ENCODE peak calls at places on chromosomes 2 and 18, in six cellular contexts. One of them, this sample, is unnamed.
A peak's percentile ranks its signal among the peaks of the same experiment; 100 is the strongest.

GRCh38 chr18:1774261-1774660 is 797.0 kb downstream of the METTL4 start:
- DNase-seq in cardiac muscle cell: no peak
- DNase-seq in WERI-Rb-1: no peak
- DNase-seq in dorsolateral prefrontal cortex: no peak
- DNase-seq in CD8-positive, alpha-beta T cell: no peak
- DNase-seq in HL-60: no peak
- DNase-seq in this sample: no peak

GRCh38 chr18:49846718-49847470 is 33.6 kb upstream of the ACAA2 start:
- DNase-seq in cardiac muscle cell: no peak
- DNase-seq in WERI-Rb-1: no peak
- DNase-seq in dorsolateral prefrontal cortex: no peak
- DNase-seq in CD8-positive, alpha-beta T cell: no peak
- DNase-seq in HL-60: no peak
- DNase-seq in this sample: no peak

GRCh38 chr2:112674229-112674628 is 28.5 kb downstream of the SLC20A1 start:
- DNase-seq in cardiac muscle cell: no peak
- DNase-seq in WERI-Rb-1: no peak
- DNase-seq in dorsolateral prefrontal cortex: no peak
- DNase-seq in CD8-positive, alpha-beta T cell: no peak
- DNase-seq in HL-60: peak; percentile 93
- DNase-seq in this sample: peak; percentile 26

GRCh38 chr2:103448416-103448815 is 686.6 kb downstream of the TMEM182 start:
- DNase-seq in cardiac muscle cell: peak; percentile 8
- DNase-seq in WERI-Rb-1: no peak
- DNase-seq in dorsolateral prefrontal cortex: no peak
- DNase-seq in CD8-positive, alpha-beta T cell: no peak
- DNase-seq in HL-60: no peak
- DNase-seq in this sample: no peak

GRCh38 chr2:204505488-204505887 is 39.8 kb upstream of the PARD3B start:
- DNase-seq in cardiac muscle cell: no peak
- DNase-seq in WERI-Rb-1: no peak
- DNase-seq in dorsolateral prefrontal cortex: no peak
- DNase-seq in CD8-positive, alpha-beta T cell: no peak
- DNase-seq in HL-60: no peak
- DNase-seq in this sample: no peak

GRCh38 chr18:31943895-31944816 is 1.2 kb upstream of the TRAPPC8 start:
- DNase-seq in cardiac muscle cell: no peak
- DNase-seq in WERI-Rb-1: no peak
- DNase-seq in dorsolateral prefrontal cortex: no peak
- DNase-seq in CD8-positive, alpha-beta T cell: no peak
- DNase-seq in HL-60: no peak
- DNase-seq in this sample: no peak

GRCh38 chr2:35301349-35301748 is 1054.2 kb upstream of the CRIM1 start:
- DNase-seq in cardiac muscle cell: no peak
- DNase-seq in WERI-Rb-1: no peak
- DNase-seq in dorsolateral prefrontal cortex: no peak
- DNase-seq in CD8-positive, alpha-beta T cell: no peak
- DNase-seq in HL-60: no peak
- DNase-seq in this sample: no peak

GRCh38 chr18:48824231-48824970 is 126.4 kb downstream of the SMAD7 start:
- DNase-seq in cardiac muscle cell: no peak
- DNase-seq in WERI-Rb-1: peak; percentile 2
- DNase-seq in dorsolateral prefrontal cortex: no peak
- DNase-seq in CD8-positive, alpha-beta T cell: no peak
- DNase-seq in HL-60: no peak
- DNase-seq in this sample: no peak

GRCh38 chr2:238499731-238500570 is 73.2 kb downstream of the ASB1 start:
- DNase-seq in cardiac muscle cell: no peak
- DNase-seq in WERI-Rb-1: no peak
- DNase-seq in dorsolateral prefrontal cortex: no peak
- DNase-seq in CD8-positive, alpha-beta T cell: no peak
- DNase-seq in HL-60: no peak
- DNase-seq in this sample: no peak

GRCh38 chr18:33097126-33097525 is 324.3 kb upstream of the KLHL14 start:
- DNase-seq in cardiac muscle cell: no peak
- DNase-seq in WERI-Rb-1: no peak
- DNase-seq in dorsolateral prefrontal cortex: no peak
- DNase-seq in CD8-positive, alpha-beta T cell: no peak
- DNase-seq in HL-60: no peak
- DNase-seq in this sample: no peak

GRCh38 chr2:218849721-218850120 is 9.9 kb upstream of the WNT6 start:
- DNase-seq in cardiac muscle cell: no peak
- DNase-seq in WERI-Rb-1: peak; percentile 1
- DNase-seq in dorsolateral prefrontal cortex: no peak
- DNase-seq in CD8-positive, alpha-beta T cell: no peak
- DNase-seq in HL-60: no peak
- DNase-seq in this sample: no peak

GRCh38 chr2:176562359-176563043 is 293.3 kb downstream of the MTX2 start:
- DNase-seq in cardiac muscle cell: no peak
- DNase-seq in WERI-Rb-1: no peak
- DNase-seq in dorsolateral prefrontal cortex: no peak
- DNase-seq in CD8-positive, alpha-beta T cell: no peak
- DNase-seq in HL-60: no peak
- DNase-seq in this sample: no peak

GRCh38 chr18:36427369-36427768 is 129.9 kb downstream of the FHOD3 start:
- DNase-seq in cardiac muscle cell: no peak
- DNase-seq in WERI-Rb-1: no peak
- DNase-seq in dorsolateral prefrontal cortex: no peak
- DNase-seq in CD8-positive, alpha-beta T cell: no peak
- DNase-seq in HL-60: no peak
- DNase-seq in this sample: no peak

GRCh38 chr18:55786651-55787272 is 198.8 kb upstream of the TCF4 start:
- DNase-seq in cardiac muscle cell: no peak
- DNase-seq in WERI-Rb-1: no peak
- DNase-seq in dorsolateral prefrontal cortex: no peak
- DNase-seq in CD8-positive, alpha-beta T cell: no peak
- DNase-seq in HL-60: no peak
- DNase-seq in this sample: no peak

GRCh38 chr18:46273861-46274260 is 169.7 kb downstream of the HAUS1 start:
- DNase-seq in cardiac muscle cell: no peak
- DNase-seq in WERI-Rb-1: no peak
- DNase-seq in dorsolateral prefrontal cortex: no peak
- DNase-seq in CD8-positive, alpha-beta T cell: no peak
- DNase-seq in HL-60: no peak
- DNase-seq in this sample: no peak

GRCh38 chr2:85767803-85768665 is 14.2 kb downstream of the ATOH8 start:
- DNase-seq in cardiac muscle cell: no peak
- DNase-seq in WERI-Rb-1: no peak
- DNase-seq in dorsolateral prefrontal cortex: no peak
- DNase-seq in CD8-positive, alpha-beta T cell: no peak
- DNase-seq in HL-60: no peak
- DNase-seq in this sample: no peak

GRCh38 chr2:85768713-85769112 is 14.9 kb downstream of the ATOH8 start:
- DNase-seq in cardiac muscle cell: peak; percentile 75
- DNase-seq in WERI-Rb-1: no peak
- DNase-seq in dorsolateral prefrontal cortex: no peak
- DNase-seq in CD8-positive, alpha-beta T cell: no peak
- DNase-seq in HL-60: no peak
- DNase-seq in this sample: no peak

GRCh38 chr2:85765081-85765731 is 11.4 kb downstream of the ATOH8 start:
- DNase-seq in cardiac muscle cell: peak; percentile 67
- DNase-seq in WERI-Rb-1: no peak
- DNase-seq in dorsolateral prefrontal cortex: no peak
- DNase-seq in CD8-positive, alpha-beta T cell: no peak
- DNase-seq in HL-60: no peak
- DNase-seq in this sample: no peak

GRCh38 chr2:85763831-85764230 is 10.0 kb downstream of the ATOH8 start:
- DNase-seq in cardiac muscle cell: no peak
- DNase-seq in WERI-Rb-1: no peak
- DNase-seq in dorsolateral prefrontal cortex: no peak
- DNase-seq in CD8-positive, alpha-beta T cell: no peak
- DNase-seq in HL-60: no peak
- DNase-seq in this sample: no peak

GRCh38 chr2:85766214-85766613 is 12.4 kb downstream of the ATOH8 start:
- DNase-seq in cardiac muscle cell: no peak
- DNase-seq in WERI-Rb-1: no peak
- DNase-seq in dorsolateral prefrontal cortex: no peak
- DNase-seq in CD8-positive, alpha-beta T cell: no peak
- DNase-seq in HL-60: no peak
- DNase-seq in this sample: no peak
- H3K27ac ChIP-seq in cardiac muscle cell: peak overlapping the region; percentile 70
- H3K27ac ChIP-seq in WERI-Rb-1: no peak overlapping the region
- H3K27ac ChIP-seq in dorsolateral prefrontal cortex: no peak overlapping the region
- H3K27ac ChIP-seq in CD8-positive, alpha-beta T cell: no peak overlapping the region
- H3K27ac ChIP-seq in HL-60: no peak overlapping the region
- H3K27ac ChIP-seq in this sample: no peak overlapping the region

DNA sequence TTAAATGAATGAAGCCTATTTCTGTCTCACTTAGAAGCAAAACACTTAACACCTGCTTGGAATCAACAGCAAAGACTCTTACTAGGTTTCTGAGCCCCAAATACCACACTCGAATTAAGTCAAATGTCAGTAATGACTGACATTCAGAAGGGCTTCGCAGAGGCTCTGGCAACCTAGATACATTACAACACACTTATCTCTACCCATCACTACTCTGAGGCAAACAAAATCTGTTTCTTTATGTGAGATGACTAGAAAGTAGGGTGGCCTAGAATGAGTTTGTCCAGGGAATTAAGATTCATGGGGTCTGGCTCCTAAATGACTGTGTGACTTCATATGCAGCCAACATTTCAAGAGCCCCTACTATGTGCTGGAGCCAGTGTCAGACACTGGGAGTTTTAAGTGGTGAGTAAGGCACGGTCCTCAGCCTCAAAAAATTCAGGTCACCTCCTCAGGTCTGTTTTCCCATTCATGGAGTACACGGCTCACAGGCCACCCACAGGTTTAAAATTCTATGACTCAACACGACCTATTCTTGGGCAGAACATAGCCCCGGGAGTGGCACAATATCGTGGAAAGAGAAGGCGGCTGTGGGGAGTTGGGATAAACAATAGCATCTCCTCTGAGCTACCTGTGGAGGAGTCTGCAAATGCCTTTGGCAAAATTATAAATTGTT is 150.3 kb upstream of the ZFP36L2 start:
- DNase-seq in cardiac muscle cell: no peak
- DNase-seq in WERI-Rb-1: no peak
- DNase-seq in dorsolateral prefrontal cortex: no peak
- DNase-seq in CD8-positive, alpha-beta T cell: no peak
- DNase-seq in HL-60: no peak
- DNase-seq in this sample: no peak
- H3K27ac ChIP-seq in cardiac muscle cell: peak overlapping the region; percentile 86
- H3K27ac ChIP-seq in WERI-Rb-1: no peak overlapping the region
- H3K27ac ChIP-seq in dorsolateral prefrontal cortex: no peak overlapping the region
- H3K27ac ChIP-seq in CD8-positive, alpha-beta T cell: no peak overlapping the region
- H3K27ac ChIP-seq in HL-60: no peak overlapping the region
- H3K27ac ChIP-seq in this sample: no peak overlapping the region

DNA sequence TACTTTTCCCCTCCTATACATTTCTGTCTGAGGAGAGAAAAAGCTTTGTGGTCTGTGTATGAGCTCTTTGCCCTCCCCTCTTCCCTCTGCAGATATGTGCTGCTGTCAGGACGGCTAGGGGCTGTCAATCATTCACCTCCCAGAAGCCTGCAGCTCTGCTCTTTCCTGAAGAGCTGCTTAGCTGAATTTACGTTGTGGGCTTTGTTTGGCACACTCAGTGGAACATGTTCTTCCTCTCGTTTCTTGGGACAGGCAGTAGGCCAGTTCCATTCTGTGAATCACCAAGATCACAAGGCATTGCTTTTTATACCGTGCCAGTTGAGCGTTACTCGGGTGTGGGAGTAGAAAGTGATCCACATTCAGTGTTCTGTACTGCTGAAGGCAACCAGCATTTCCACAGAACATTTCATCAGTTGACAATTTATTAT is 136.7 kb downstream of the LAMA3 start:
- DNase-seq in cardiac muscle cell: peak; percentile 34
- DNase-seq in WERI-Rb-1: no peak
- DNase-seq in dorsolateral prefrontal cortex: peak; percentile 18
- DNase-seq in CD8-positive, alpha-beta T cell: no peak
- DNase-seq in HL-60: no peak
- DNase-seq in this sample: no peak
- H3K27ac ChIP-seq in cardiac muscle cell: no peak overlapping the region
- H3K27ac ChIP-seq in WERI-Rb-1: no peak overlapping the region
- H3K27ac ChIP-seq in dorsolateral prefrontal cortex: peak overlapping the region; percentile 27
- H3K27ac ChIP-seq in CD8-positive, alpha-beta T cell: no peak overlapping the region
- H3K27ac ChIP-seq in HL-60: no peak overlapping the region
- H3K27ac ChIP-seq in this sample: peak overlapping the region; percentile 53

GRCh38 chr2:9251154-9252001 is 44.8 kb downstream of the ASAP2 start:
- DNase-seq in cardiac muscle cell: no peak
- DNase-seq in WERI-Rb-1: no peak
- DNase-seq in dorsolateral prefrontal cortex: no peak
- DNase-seq in CD8-positive, alpha-beta T cell: no peak
- DNase-seq in HL-60: no peak
- DNase-seq in this sample: no peak
- H3K27ac ChIP-seq in cardiac muscle cell: no peak overlapping the region
- H3K27ac ChIP-seq in WERI-Rb-1: peak overlapping the region; percentile 8
- H3K27ac ChIP-seq in dorsolateral prefrontal cortex: no peak overlapping the region
- H3K27ac ChIP-seq in CD8-positive, alpha-beta T cell: no peak overlapping the region
- H3K27ac ChIP-seq in HL-60: no peak overlapping the region
- H3K27ac ChIP-seq in this sample: no peak overlapping the region

GRCh38 chr18:72161686-72162085 is 382.5 kb downstream of the CBLN2 start:
- DNase-seq in cardiac muscle cell: peak; percentile 3
- DNase-seq in WERI-Rb-1: no peak
- DNase-seq in dorsolateral prefrontal cortex: no peak
- DNase-seq in CD8-positive, alpha-beta T cell: no peak
- DNase-seq in HL-60: no peak
- DNase-seq in this sample: no peak

GRCh38 chr18:72155327-72155726 is 388.8 kb downstream of the CBLN2 start:
- DNase-seq in cardiac muscle cell: no peak
- DNase-seq in WERI-Rb-1: no peak
- DNase-seq in dorsolateral prefrontal cortex: no peak
- DNase-seq in CD8-positive, alpha-beta T cell: no peak
- DNase-seq in HL-60: no peak
- DNase-seq in this sample: no peak

GRCh38 chr18:72160504-72161445 is 383.4 kb downstream of the CBLN2 start:
- DNase-seq in cardiac muscle cell: no peak
- DNase-seq in WERI-Rb-1: no peak
- DNase-seq in dorsolateral prefrontal cortex: no peak
- DNase-seq in CD8-positive, alpha-beta T cell: no peak
- DNase-seq in HL-60: no peak
- DNase-seq in this sample: no peak
- H3K27ac ChIP-seq in cardiac muscle cell: no peak overlapping the region
- H3K27ac ChIP-seq in WERI-Rb-1: no peak overlapping the region
- H3K27ac ChIP-seq in dorsolateral prefrontal cortex: no peak overlapping the region
- H3K27ac ChIP-seq in CD8-positive, alpha-beta T cell: no peak overlapping the region
- H3K27ac ChIP-seq in HL-60: no peak overlapping the region
- H3K27ac ChIP-seq in this sample: no peak overlapping the region

DNA sequence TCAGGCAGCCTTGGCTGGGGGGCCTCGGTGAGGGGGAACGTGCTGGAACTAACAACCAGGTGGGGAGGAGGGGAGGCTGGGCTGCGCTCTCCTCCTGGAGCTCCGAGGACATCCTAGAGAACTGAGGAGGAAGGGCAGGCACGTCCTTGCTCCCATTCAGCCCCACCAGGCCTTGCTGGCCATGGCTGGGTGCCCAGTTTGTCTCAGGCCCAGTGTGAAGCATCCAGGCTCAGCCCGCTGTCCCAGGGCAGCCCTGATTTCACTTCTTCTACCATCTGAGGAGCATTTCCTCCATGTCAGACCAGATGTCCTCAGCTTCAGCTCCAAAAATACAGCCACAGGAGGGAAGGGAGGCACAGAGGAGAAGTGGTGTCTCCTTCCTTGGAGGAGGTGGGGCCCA is 125.4 kb downstream of the CELF4 start:
- DNase-seq in cardiac muscle cell: no peak
- DNase-seq in WERI-Rb-1: no peak
- DNase-seq in dorsolateral prefrontal cortex: no peak
- DNase-seq in CD8-positive, alpha-beta T cell: no peak
- DNase-seq in HL-60: no peak
- DNase-seq in this sample: no peak
- H3K27ac ChIP-seq in cardiac muscle cell: no peak overlapping the region
- H3K27ac ChIP-seq in WERI-Rb-1: no peak overlapping the region
- H3K27ac ChIP-seq in dorsolateral prefrontal cortex: no peak overlapping the region
- H3K27ac ChIP-seq in CD8-positive, alpha-beta T cell: no peak overlapping the region
- H3K27ac ChIP-seq in HL-60: no peak overlapping the region
- H3K27ac ChIP-seq in this sample: no peak overlapping the region

This sample was measured in esophagus squamous epithelium.